ENCODE peak calls at places on chromosome 20, in nine cellular contexts. N is CD4-positive, alpha-beta T cell; G is astrocyte; Y is transverse colon; C is cardiac muscle cell; H is pancreas; K is heart right ventricle; Z is sigmoid colon; F is CD4-positive, CD25-positive, alpha-beta regulatory T cell. U is an unnamed sample.

GRCh38 chr20:50504231-50504823 is 5.9 kb upstream of the PTPN1 start:
- DNase-seq in N (no peak), G (no peak), Y (no peak), C (peak), H (no peak), K (no peak), Z (peak), F (peak), U (no peak)

GRCh38 chr20:46040902-46041535 is 12.0 kb downstream of the SLC12A5 start:
- DNase-seq in N (peak), G (peak), Y (no peak), C (peak), H (peak), K (no peak), Z (no peak), F (peak), U (no peak)

GRCh38 chr20:48615871-48616270 is 211.9 kb downstream of the PREX1 start:
- DNase-seq in N (no peak), G (no peak), Y (no peak), C (no peak), H (no peak), K (no peak), Z (no peak), F (no peak), U (no peak)

GRCh38 chr20:24736844-24737211 is 212.2 kb upstream of the CST7 start:
- DNase-seq in N (no peak), G (no peak), Y (no peak), C (no peak), H (no peak), K (no peak), Z (no peak), F (no peak), U (no peak)

GRCh38 chr20:17229256-17229655 is 2.4 kb downstream of the PCSK2 start:
- DNase-seq in N (no peak), G (no peak), Y (no peak), C (no peak), H (no peak), K (no peak), Z (no peak), F (no peak), U (no peak)

GRCh38 chr20:47318027-47318595 is 38.4 kb downstream of the ZMYND8 start:
- DNase-seq in N (no peak), G (peak), Y (peak), C (no peak), H (no peak), K (peak), Z (peak), F (no peak), U (no peak)

GRCh38 chr20:31542201-31542842 is 28.1 kb downstream of the HM13 start:
- DNase-seq in N (no peak), G (no peak), Y (no peak), C (no peak), H (no peak), K (no peak), Z (no peak), F (peak), U (no peak)

GRCh38 chr20:2698186-2698817 is 5.7 kb downstream of the EBF4 start:
- DNase-seq in N (no peak), G (no peak), Y (no peak), C (no peak), H (no peak), K (no peak), Z (peak), F (no peak), U (no peak)

GRCh38 chr20:25399038-25399430 is 8.4 kb upstream of the ABHD12 start:
- DNase-seq in N (no peak), G (peak), Y (peak), C (peak), H (no peak), K (peak), Z (no peak), F (peak), U (no peak)

GRCh38 chr20:50744143-50744792 is 12.9 kb downstream of the PARD6B start:
- DNase-seq in N (no peak), G (peak), Y (peak), C (peak), H (no peak), K (peak), Z (peak), F (no peak), U (no peak)

GRCh38 chr20:16293590-16293989 is 279.7 kb downstream of the KIF16B start:
- DNase-seq in N (no peak), G (no peak), Y (no peak), C (no peak), H (no peak), K (no peak), Z (no peak), F (no peak), U (no peak)

GRCh38 chr20:45303586-45304463 is 2.8 kb upstream of the RBPJL start:
- DNase-seq in N (no peak), G (no peak), Y (no peak), C (no peak), H (no peak), K (no peak), Z (no peak), F (no peak), U (no peak)

GRCh38 chr20:20820780-20821495 is 108.5 kb upstream of the RALGAPA2 start:
- DNase-seq in N (no peak), G (no peak), Y (no peak), C (no peak), H (no peak), K (no peak), Z (no peak), F (no peak), U (no peak)

GRCh38 chr20:6120491-6120988 is 2.3 kb downstream of the FERMT1 start:
- DNase-seq in N (no peak), G (no peak), Y (no peak), C (no peak), H (no peak), K (no peak), Z (no peak), F (no peak), U (no peak)

GRCh38 chr20:42484335-42484734 is 705.4 kb downstream of the PTPRT start:
- DNase-seq in N (no peak), G (no peak), Y (no peak), C (peak), H (no peak), K (peak), Z (no peak), F (no peak), U (no peak)

GRCh38 chr20:6731951-6732580 is 35.4 kb upstream of the BMP2 start:
- DNase-seq in N (no peak), G (no peak), Y (peak), C (no peak), H (no peak), K (peak), Z (peak), F (no peak), U (peak)

GRCh38 chr20:47142782-47143170 is 213.7 kb downstream of the ZMYND8 start:
- DNase-seq in N (no peak), G (no peak), Y (no peak), C (no peak), H (no peak), K (no peak), Z (no peak), F (no peak), U (no peak)

GRCh38 chr20:45254867-45255266 is 503 bp upstream of the SLPI start:
- DNase-seq in N (no peak), G (peak), Y (no peak), C (peak), H (no peak), K (no peak), Z (no peak), F (no peak), U (no peak)

GRCh38 chr20:17950670-17951069 is 17.9 kb downstream of the SNX5 start:
- DNase-seq in N (no peak), G (no peak), Y (no peak), C (no peak), H (no peak), K (no peak), Z (no peak), F (no peak), U (no peak)

GRCh38 chr20:49766979-49767419 is 45.6 kb upstream of the SLC9A8 start:
- DNase-seq in N (no peak), G (no peak), Y (no peak), C (peak), H (no peak), K (no peak), Z (no peak), F (peak), U (no peak)

GRCh38 chr20:15674253-15675145 is 898.7 kb downstream of the KIF16B start:
- DNase-seq in N (no peak), G (no peak), Y (no peak), C (no peak), H (no peak), K (no peak), Z (no peak), F (no peak), U (no peak)

GRCh38 chr20:10352934-10353866 is 80.8 kb downstream of the MKKS start:
- DNase-seq in N (no peak), G (peak), Y (no peak), C (peak), H (no peak), K (no peak), Z (no peak), F (no peak), U (no peak)

GRCh38 chr20:46587986-46588385 is 37.5 kb upstream of the OCSTAMP start:
- DNase-seq in N (no peak), G (no peak), Y (no peak), C (no peak), H (no peak), K (no peak), Z (no peak), F (no peak), U (no peak)

GRCh38 chr20:51800132-51800721 is 2.1 kb downstream of the SALL4 start:
- DNase-seq in N (peak), G (no peak), Y (peak), C (peak), H (peak), K (peak), Z (no peak), F (peak), U (peak)

GRCh38 chr20:46361386-46361785 is 45.0 kb downstream of the ELMO2 start:
- DNase-seq in N (peak), G (no peak), Y (no peak), C (no peak), H (no peak), K (no peak), Z (no peak), F (peak), U (no peak)

GRCh38 chr20:51400051-51400926 is 142.2 kb downstream of the NFATC2 start:
- DNase-seq in N (peak), G (no peak), Y (peak), C (no peak), H (no peak), K (no peak), Z (no peak), F (peak), U (no peak)

GRCh38 chr20:62512812-62513211 is 37.0 kb upstream of the GATA5 start:
- DNase-seq in N (no peak), G (no peak), Y (no peak), C (no peak), H (no peak), K (no peak), Z (no peak), F (no peak), U (no peak)

GRCh38 chr20:62508641-62509051 is 32.9 kb upstream of the GATA5 start:
- DNase-seq in N (no peak), G (no peak), Y (no peak), C (no peak), H (no peak), K (no peak), Z (no peak), F (peak), U (no peak)

GRCh38 chr20:62511915-62512610 is 36.3 kb upstream of the GATA5 start:
- DNase-seq in N (no peak), G (no peak), Y (no peak), C (no peak), H (no peak), K (no peak), Z (no peak), F (no peak), U (no peak)

GRCh38 chr20:62513991-62514390 is 38.2 kb upstream of the GATA5 start:
- DNase-seq in N (no peak), G (no peak), Y (no peak), C (no peak), H (no peak), K (no peak), Z (no peak), F (no peak), U (no peak)

GRCh38 chr20:62511300-62511914 is 35.6 kb upstream of the GATA5 start:
- DNase-seq in N (no peak), G (no peak), Y (no peak), C (no peak), H (no peak), K (no peak), Z (no peak), F (no peak), U (no peak)
- H3K27ac ChIP-seq in N (no peak), G (no peak), Y (no peak), C (peak), H (no peak), K (no peak), Z (no peak), F (no peak), U (no peak)

DNA sequence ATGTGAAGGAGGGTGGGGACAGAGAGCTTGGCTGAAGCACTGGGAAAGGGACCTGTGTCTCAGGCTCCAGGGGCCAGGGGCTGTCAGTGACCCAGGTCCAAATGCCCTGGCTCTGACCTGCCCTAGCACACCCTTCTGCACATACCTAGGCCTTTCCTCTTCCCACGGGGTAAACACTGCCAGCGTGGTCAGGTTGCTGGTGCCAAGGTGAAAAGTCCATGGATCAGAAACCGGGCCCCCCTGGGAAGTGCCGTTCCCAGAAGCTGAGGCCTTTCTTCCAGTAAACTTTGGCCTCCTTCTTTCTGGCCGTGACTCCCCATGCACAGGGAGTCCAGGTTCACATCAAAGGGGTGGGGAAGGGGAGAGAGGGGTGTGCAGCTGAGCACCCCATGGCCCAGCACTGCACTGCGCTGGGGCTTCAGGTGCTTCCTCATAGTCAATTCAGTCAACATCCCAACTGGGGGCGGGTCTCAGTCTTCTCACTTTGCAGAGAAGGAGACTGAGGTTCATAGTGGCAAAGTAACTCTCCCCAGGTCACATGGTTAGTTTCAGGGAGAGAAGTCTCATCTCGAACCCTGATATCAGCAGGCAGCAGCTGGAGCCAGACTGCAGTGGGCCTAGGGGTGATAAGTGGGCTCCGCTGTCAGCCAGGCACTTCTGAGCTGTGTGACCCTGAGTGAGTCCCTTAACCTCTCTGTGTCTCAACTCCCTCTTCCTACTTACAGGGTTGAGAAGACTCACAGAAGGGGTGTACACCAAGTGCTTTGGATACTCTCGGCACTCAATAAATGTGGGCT is 17.0 kb downstream of the PCK1 start:
- DNase-seq in N (no peak), G (no peak), Y (no peak), C (no peak), H (no peak), K (no peak), Z (no peak), F (no peak), U (no peak)
- H3K27ac ChIP-seq in N (no peak), G (no peak), Y (no peak), C (no peak), H (no peak), K (no peak), Z (no peak), F (no peak), U (no peak)

DNA sequence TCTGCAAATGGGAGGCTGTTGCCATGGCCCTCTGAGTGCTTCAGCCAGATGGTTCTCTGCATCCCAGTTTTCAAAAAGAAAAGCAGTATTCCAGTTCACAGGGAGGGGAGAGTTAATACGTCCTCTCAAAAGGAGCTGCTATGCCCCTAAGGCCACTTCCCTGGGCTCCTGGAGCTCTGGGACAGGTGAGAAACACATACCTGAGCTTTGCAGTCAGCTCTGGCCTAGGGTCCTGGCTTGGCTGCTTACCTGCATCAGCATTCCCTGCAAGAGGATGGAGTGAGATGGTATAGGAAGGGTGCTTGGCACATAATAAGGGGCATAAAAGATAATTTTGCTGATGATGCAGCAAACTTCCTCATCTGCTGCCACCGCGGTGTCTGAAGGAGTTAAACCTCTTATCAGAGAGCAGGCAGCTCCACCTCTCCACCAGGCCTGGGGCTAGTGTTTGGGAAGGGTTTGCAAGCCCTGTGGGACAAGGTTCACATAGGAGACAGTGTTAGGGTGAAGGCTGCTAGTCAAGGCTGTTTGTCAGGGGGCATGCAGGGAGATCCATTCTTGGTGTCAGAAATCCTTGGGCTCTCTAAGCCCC is 62.7 kb downstream of the SLC24A3 start:
- DNase-seq in N (no peak), G (no peak), Y (no peak), C (no peak), H (no peak), K (no peak), Z (no peak), F (no peak), U (no peak)
- H3K27ac ChIP-seq in N (no peak), G (no peak), Y (peak), C (no peak), H (no peak), K (peak), Z (peak), F (no peak), U (peak)

DNA sequence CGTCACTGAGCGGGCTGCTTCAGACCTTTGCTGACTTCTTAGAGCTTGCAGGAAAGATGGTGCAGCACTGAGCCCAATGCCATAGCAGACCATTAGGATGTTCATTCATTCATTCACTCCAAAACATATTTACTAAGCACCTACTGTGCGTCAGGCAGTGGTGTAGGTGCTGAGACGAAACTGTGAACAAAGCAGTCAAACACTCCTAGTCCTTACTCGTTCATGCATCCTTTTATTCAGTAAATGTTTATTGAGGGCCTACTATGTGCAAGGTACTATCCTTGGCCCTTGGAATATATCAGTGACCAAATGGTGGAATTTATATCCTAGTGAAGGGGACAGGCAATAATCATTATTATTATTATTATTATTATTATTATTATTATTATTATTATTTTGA is 76.6 kb downstream of the TOX2 start:
- DNase-seq in N (no peak), G (no peak), Y (no peak), C (no peak), H (no peak), K (no peak), Z (no peak), F (no peak), U (no peak)
- H3K27ac ChIP-seq in N (no peak), G (no peak), Y (no peak), C (no peak), H (no peak), K (no peak), Z (no peak), F (no peak), U (no peak)

DNA sequence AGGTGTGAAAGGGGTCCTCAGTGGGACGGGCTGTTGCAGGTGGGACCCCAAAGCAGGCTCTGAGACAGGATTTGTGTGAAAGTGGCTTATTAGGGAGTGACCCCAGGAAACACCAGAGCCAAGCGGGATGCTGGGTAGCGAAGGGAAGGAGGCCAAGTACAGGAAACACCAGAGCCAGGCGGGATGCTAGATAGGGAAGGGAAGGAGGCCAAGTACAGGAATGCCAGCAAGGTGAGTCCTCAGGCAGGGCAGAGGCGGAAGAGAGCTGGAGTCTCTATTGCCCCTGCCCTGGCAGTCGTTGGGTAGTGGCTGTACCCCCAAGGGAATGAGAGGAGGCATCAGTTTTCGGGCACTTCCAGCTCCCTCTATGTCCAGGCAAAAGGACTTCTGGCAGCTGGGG is 30.5 kb upstream of the TGM2 start:
- DNase-seq in N (no peak), G (no peak), Y (no peak), C (no peak), H (no peak), K (no peak), Z (peak), F (no peak), U (no peak)
- H3K27ac ChIP-seq in N (no peak), G (no peak), Y (no peak), C (no peak), H (no peak), K (no peak), Z (no peak), F (no peak), U (no peak)

GRCh38 chr20:32970115-32970972 is 33.9 kb downstream of the SUN5 start:
- DNase-seq in N (no peak), G (no peak), Y (no peak), C (no peak), H (no peak), K (no peak), Z (peak), F (no peak), U (no peak)
- H3K27ac ChIP-seq in N (peak), G (no peak), Y (peak), C (peak), H (no peak), K (no peak), Z (no peak), F (peak), U (no peak)

GRCh38 chr20:1323830-1324597 is 4.9 kb downstream of the SDCBP2 start:
- DNase-seq in N (no peak), G (no peak), Y (no peak), C (no peak), H (no peak), K (no peak), Z (peak), F (no peak), U (no peak)
- H3K27ac ChIP-seq in N (peak), G (peak), Y (peak), C (no peak), H (no peak), K (peak), Z (peak), F (peak), U (peak)

GRCh38 chr20:37406010-37406998 is 60.4 kb downstream of the SRC start:
- DNase-seq in N (no peak), G (no peak), Y (peak), C (peak), H (peak), K (no peak), Z (no peak), F (peak), U (peak)
- H3K27ac ChIP-seq in N (no peak), G (no peak), Y (no peak), C (no peak), H (no peak), K (no peak), Z (no peak), F (no peak), U (peak)

GRCh38 chr20:4153251-4153650 is 137.9 kb upstream of the RNF24 start:
- DNase-seq in N (no peak), G (no peak), Y (peak), C (no peak), H (peak), K (no peak), Z (peak), F (no peak), U (no peak)
- H3K27ac ChIP-seq in N (no peak), G (no peak), Y (no peak), C (no peak), H (peak), K (no peak), Z (no peak), F (no peak), U (no peak)

DNA sequence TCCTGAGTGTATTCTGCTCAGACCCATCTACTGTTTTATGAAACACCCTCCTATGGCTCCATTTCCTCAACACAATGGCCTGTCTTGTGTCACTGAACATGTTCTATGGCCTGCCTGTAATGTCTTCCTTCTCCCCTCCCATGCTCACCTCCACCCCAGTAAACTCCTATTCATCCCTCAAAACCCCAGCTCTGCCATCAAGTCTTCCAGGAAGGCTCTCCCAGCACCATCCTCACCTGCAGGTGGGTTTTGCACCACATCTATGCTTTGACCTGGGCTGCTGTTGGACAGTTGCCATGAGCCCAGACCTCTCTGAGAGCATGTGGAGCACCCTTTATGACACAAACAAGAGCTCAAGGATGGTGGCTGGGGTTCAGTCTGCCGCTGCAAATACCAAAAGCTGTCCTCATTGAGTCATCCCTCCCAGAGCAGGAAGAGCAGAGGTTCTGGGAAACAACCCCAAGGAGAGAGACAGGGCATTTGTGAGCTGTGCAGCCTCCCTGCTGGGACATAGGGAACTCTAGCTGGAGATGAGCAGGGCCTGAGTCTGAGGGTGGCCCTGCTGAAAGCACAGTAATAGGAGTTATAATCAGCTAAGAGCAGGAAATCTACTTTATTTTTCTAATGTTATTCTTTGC is 93.8 kb upstream of the CD93 start:
- DNase-seq in N (no peak), G (no peak), Y (no peak), C (peak), H (no peak), K (no peak), Z (no peak), F (no peak), U (no peak)
- H3K27ac ChIP-seq in N (no peak), G (no peak), Y (peak), C (no peak), H (no peak), K (peak), Z (no peak), F (no peak), U (no peak)

U was measured in caudate nucleus.